ENCODE peak calls at places on chromosome 9, in nine cellular contexts. One of them, this sample, is unnamed. For H3K27me3, the result is how much of the 10 kb centered on the place peaks cover.

GRCh38 chr9:12759767-12760166 is 15.1 kb upstream of the LURAP1L start:
- DNase-seq in stomach: no peak
- DNase-seq in colonic mucosa: no peak
- DNase-seq in psoas muscle: no peak
- DNase-seq in transverse colon: no peak
- DNase-seq in endothelial cell of umbilical vein: no peak
- DNase-seq in IMR-90: peak
- DNase-seq in gastrocnemius medialis: no peak
- DNase-seq in PC-9: no peak
- DNase-seq in this sample: peak

GRCh38 chr9:134228649-134229048 is 64.3 kb upstream of the RNU6ATAC start:
- DNase-seq in stomach: no peak
- DNase-seq in colonic mucosa: no peak
- DNase-seq in psoas muscle: no peak
- DNase-seq in transverse colon: no peak
- DNase-seq in endothelial cell of umbilical vein: no peak
- DNase-seq in IMR-90: no peak
- DNase-seq in gastrocnemius medialis: no peak
- DNase-seq in PC-9: no peak
- DNase-seq in this sample: no peak

GRCh38 chr9:16524078-16524477 is 346.4 kb downstream of the BNC2 start:
- DNase-seq in stomach: no peak
- DNase-seq in colonic mucosa: no peak
- DNase-seq in psoas muscle: no peak
- DNase-seq in transverse colon: no peak
- DNase-seq in endothelial cell of umbilical vein: no peak
- DNase-seq in IMR-90: no peak
- DNase-seq in gastrocnemius medialis: no peak
- DNase-seq in PC-9: no peak
- DNase-seq in this sample: no peak

GRCh38 chr9:95499101-95499676 is 17.6 kb downstream of the PTCH1 start:
- DNase-seq in stomach: no peak
- DNase-seq in colonic mucosa: no peak
- DNase-seq in psoas muscle: no peak
- DNase-seq in transverse colon: no peak
- DNase-seq in endothelial cell of umbilical vein: no peak
- DNase-seq in IMR-90: peak
- DNase-seq in gastrocnemius medialis: no peak
- DNase-seq in PC-9: no peak
- DNase-seq in this sample: no peak

GRCh38 chr9:4207881-4208615 is 91.8 kb downstream of the GLIS3 start:
- DNase-seq in stomach: no peak
- DNase-seq in colonic mucosa: no peak
- DNase-seq in psoas muscle: no peak
- DNase-seq in transverse colon: no peak
- DNase-seq in endothelial cell of umbilical vein: no peak
- DNase-seq in IMR-90: peak
- DNase-seq in gastrocnemius medialis: no peak
- DNase-seq in PC-9: no peak
- DNase-seq in this sample: no peak

GRCh38 chr9:131423171-131423581 is 29.3 kb downstream of the PRRC2B start:
- DNase-seq in stomach: peak
- DNase-seq in colonic mucosa: peak
- DNase-seq in psoas muscle: peak
- DNase-seq in transverse colon: peak
- DNase-seq in endothelial cell of umbilical vein: peak
- DNase-seq in IMR-90: peak
- DNase-seq in gastrocnemius medialis: peak
- DNase-seq in PC-9: peak
- DNase-seq in this sample: peak

GRCh38 chr9:137354845-137355420 is 52.9 kb upstream of the NRARP start:
- DNase-seq in stomach: peak
- DNase-seq in colonic mucosa: no peak
- DNase-seq in psoas muscle: no peak
- DNase-seq in transverse colon: no peak
- DNase-seq in endothelial cell of umbilical vein: no peak
- DNase-seq in IMR-90: no peak
- DNase-seq in gastrocnemius medialis: no peak
- DNase-seq in PC-9: no peak
- DNase-seq in this sample: no peak

GRCh38 chr9:114723926-114724325 is 41.9 kb upstream of the TEX48 start:
- DNase-seq in stomach: no peak
- DNase-seq in colonic mucosa: no peak
- DNase-seq in psoas muscle: no peak
- DNase-seq in transverse colon: no peak
- DNase-seq in endothelial cell of umbilical vein: no peak
- DNase-seq in IMR-90: peak
- DNase-seq in gastrocnemius medialis: no peak
- DNase-seq in PC-9: no peak
- DNase-seq in this sample: no peak

GRCh38 chr9:121192959-121193645 is 8.6 kb downstream of the RAB14 start:
- DNase-seq in stomach: no peak
- DNase-seq in colonic mucosa: no peak
- DNase-seq in psoas muscle: no peak
- DNase-seq in transverse colon: no peak
- DNase-seq in endothelial cell of umbilical vein: no peak
- DNase-seq in IMR-90: peak
- DNase-seq in gastrocnemius medialis: no peak
- DNase-seq in PC-9: no peak
- DNase-seq in this sample: no peak

GRCh38 chr9:21686738-21687137 is 115.7 kb upstream of the MTAP start:
- DNase-seq in stomach: no peak
- DNase-seq in colonic mucosa: no peak
- DNase-seq in psoas muscle: no peak
- DNase-seq in transverse colon: no peak
- DNase-seq in endothelial cell of umbilical vein: no peak
- DNase-seq in IMR-90: peak
- DNase-seq in gastrocnemius medialis: no peak
- DNase-seq in PC-9: no peak
- DNase-seq in this sample: no peak

GRCh38 chr9:113566011-113566711 is 102.6 kb downstream of the RGS3 start:
- DNase-seq in stomach: no peak
- DNase-seq in colonic mucosa: no peak
- DNase-seq in psoas muscle: no peak
- DNase-seq in transverse colon: no peak
- DNase-seq in endothelial cell of umbilical vein: no peak
- DNase-seq in IMR-90: no peak
- DNase-seq in gastrocnemius medialis: no peak
- DNase-seq in PC-9: no peak
- DNase-seq in this sample: no peak

GRCh38 chr9:125189011-125189360 is 617 bp downstream of the PPP6C start:
- DNase-seq in stomach: peak
- DNase-seq in colonic mucosa: peak
- DNase-seq in psoas muscle: peak
- DNase-seq in transverse colon: peak
- DNase-seq in endothelial cell of umbilical vein: peak
- DNase-seq in IMR-90: no peak
- DNase-seq in gastrocnemius medialis: peak
- DNase-seq in PC-9: no peak
- DNase-seq in this sample: no peak

GRCh38 chr9:125429476-125430160 is 168.0 kb downstream of the GAPVD1 start:
- DNase-seq in stomach: no peak
- DNase-seq in colonic mucosa: no peak
- DNase-seq in psoas muscle: peak
- DNase-seq in transverse colon: no peak
- DNase-seq in endothelial cell of umbilical vein: no peak
- DNase-seq in IMR-90: no peak
- DNase-seq in gastrocnemius medialis: no peak
- DNase-seq in PC-9: no peak
- DNase-seq in this sample: no peak

GRCh38 chr9:135416771-135417290 is 62.8 kb upstream of the PPP1R26 start:
- DNase-seq in stomach: no peak
- DNase-seq in colonic mucosa: no peak
- DNase-seq in psoas muscle: no peak
- DNase-seq in transverse colon: no peak
- DNase-seq in endothelial cell of umbilical vein: no peak
- DNase-seq in IMR-90: no peak
- DNase-seq in gastrocnemius medialis: no peak
- DNase-seq in PC-9: no peak
- DNase-seq in this sample: peak
- TF ChIP-seq CTCF in stomach: no peak
- TF ChIP-seq CTCF in colonic mucosa: no peak
- TF ChIP-seq CTCF in psoas muscle: no peak
- TF ChIP-seq CTCF in transverse colon: no peak
- TF ChIP-seq CTCF in endothelial cell of umbilical vein: no peak
- TF ChIP-seq CTCF in IMR-90: peak
- TF ChIP-seq CTCF in gastrocnemius medialis: no peak
- TF ChIP-seq CTCF in PC-9: no peak
- TF ChIP-seq CTCF in this sample: no peak

DNA sequence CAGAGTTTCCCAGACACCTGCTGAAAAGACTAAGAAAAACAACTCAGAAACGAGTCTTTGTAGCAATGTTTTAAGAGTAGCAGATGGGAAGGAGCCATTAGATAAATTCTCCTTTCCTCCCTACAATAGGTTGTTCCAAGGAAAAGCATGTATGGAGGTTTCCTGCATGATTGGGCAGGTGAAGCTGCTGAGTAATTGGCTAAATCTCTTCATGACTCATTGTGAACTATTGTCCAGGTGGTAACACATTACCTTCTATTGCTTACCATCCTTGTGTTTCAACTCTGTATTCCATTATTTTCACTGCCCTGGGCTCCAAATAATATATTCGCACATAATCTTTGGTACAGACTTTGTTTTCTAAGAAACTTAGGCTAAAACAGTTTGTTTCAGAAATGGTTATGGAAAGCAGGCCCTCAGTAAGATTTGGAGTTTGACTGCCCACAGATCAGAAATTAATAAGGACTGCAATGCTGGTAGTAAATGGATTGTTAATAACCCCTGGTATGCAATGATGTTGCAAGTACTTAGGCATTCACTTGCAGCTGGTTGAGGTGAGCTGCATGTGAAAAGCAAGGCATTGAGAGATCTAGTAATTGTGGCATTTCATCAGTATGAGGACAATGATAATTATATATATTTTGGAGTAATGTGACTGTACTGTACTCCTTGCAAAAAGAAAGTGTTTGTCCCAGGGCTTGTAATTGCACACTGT is 281.4 kb upstream of the VLDLR start:
- DNase-seq in stomach: no peak
- DNase-seq in colonic mucosa: no peak
- DNase-seq in psoas muscle: no peak
- DNase-seq in transverse colon: no peak
- DNase-seq in endothelial cell of umbilical vein: no peak
- DNase-seq in IMR-90: peak
- DNase-seq in gastrocnemius medialis: no peak
- DNase-seq in PC-9: no peak
- DNase-seq in this sample: peak
- H3K27me3 ChIP-seq in stomach: under half
- H3K27me3 ChIP-seq in colonic mucosa: under half
- H3K27me3 ChIP-seq in psoas muscle: under half
- H3K27me3 ChIP-seq in transverse colon: under half
- H3K27me3 ChIP-seq in endothelial cell of umbilical vein: under half
- H3K27me3 ChIP-seq in IMR-90: under half
- H3K27me3 ChIP-seq in gastrocnemius medialis: under half
- H3K27me3 ChIP-seq in PC-9: under half
- H3K27me3 ChIP-seq in this sample: under half

GRCh38 chr9:37032713-37033112 is 1.4 kb downstream of the PAX5 start:
- DNase-seq in stomach: no peak
- DNase-seq in colonic mucosa: no peak
- DNase-seq in psoas muscle: no peak
- DNase-seq in transverse colon: no peak
- DNase-seq in endothelial cell of umbilical vein: no peak
- DNase-seq in IMR-90: no peak
- DNase-seq in gastrocnemius medialis: no peak
- DNase-seq in PC-9: no peak
- DNase-seq in this sample: no peak

GRCh38 chr9:37030591-37030939 is 3.5 kb downstream of the PAX5 start:
- DNase-seq in stomach: no peak
- DNase-seq in colonic mucosa: no peak
- DNase-seq in psoas muscle: no peak
- DNase-seq in transverse colon: no peak
- DNase-seq in endothelial cell of umbilical vein: no peak
- DNase-seq in IMR-90: no peak
- DNase-seq in gastrocnemius medialis: no peak
- DNase-seq in PC-9: no peak
- DNase-seq in this sample: no peak

GRCh38 chr9:37033141-37033540 is 927 bp downstream of the PAX5 start:
- DNase-seq in stomach: no peak
- DNase-seq in colonic mucosa: no peak
- DNase-seq in psoas muscle: no peak
- DNase-seq in transverse colon: no peak
- DNase-seq in endothelial cell of umbilical vein: no peak
- DNase-seq in IMR-90: no peak
- DNase-seq in gastrocnemius medialis: no peak
- DNase-seq in PC-9: no peak
- DNase-seq in this sample: no peak

GRCh38 chr9:37031081-37031480 is 3.0 kb downstream of the PAX5 start:
- DNase-seq in stomach: no peak
- DNase-seq in colonic mucosa: no peak
- DNase-seq in psoas muscle: no peak
- DNase-seq in transverse colon: no peak
- DNase-seq in endothelial cell of umbilical vein: no peak
- DNase-seq in IMR-90: no peak
- DNase-seq in gastrocnemius medialis: no peak
- DNase-seq in PC-9: no peak
- DNase-seq in this sample: no peak

GRCh38 chr9:37031902-37032301 is 2.2 kb downstream of the PAX5 start:
- DNase-seq in stomach: no peak
- DNase-seq in colonic mucosa: no peak
- DNase-seq in psoas muscle: no peak
- DNase-seq in transverse colon: no peak
- DNase-seq in endothelial cell of umbilical vein: no peak
- DNase-seq in IMR-90: no peak
- DNase-seq in gastrocnemius medialis: no peak
- DNase-seq in PC-9: no peak
- DNase-seq in this sample: no peak
- H3K4me3 ChIP-seq in stomach: no peak
- H3K4me3 ChIP-seq in colonic mucosa: no peak
- H3K4me3 ChIP-seq in psoas muscle: no peak
- H3K4me3 ChIP-seq in transverse colon: no peak
- H3K4me3 ChIP-seq in endothelial cell of umbilical vein: no peak
- H3K4me3 ChIP-seq in IMR-90: no peak
- H3K4me3 ChIP-seq in gastrocnemius medialis: no peak
- H3K4me3 ChIP-seq in PC-9: no peak
- H3K4me3 ChIP-seq in this sample: no peak

GRCh38 chr9:85344901-85345300 is 396.9 kb downstream of the AGTPBP1 start:
- DNase-seq in stomach: no peak
- DNase-seq in colonic mucosa: no peak
- DNase-seq in psoas muscle: no peak
- DNase-seq in transverse colon: no peak
- DNase-seq in endothelial cell of umbilical vein: no peak
- DNase-seq in IMR-90: no peak
- DNase-seq in gastrocnemius medialis: no peak
- DNase-seq in PC-9: no peak
- DNase-seq in this sample: peak

GRCh38 chr9:85347541-85347940 is 394.2 kb downstream of the AGTPBP1 start:
- DNase-seq in stomach: no peak
- DNase-seq in colonic mucosa: no peak
- DNase-seq in psoas muscle: no peak
- DNase-seq in transverse colon: no peak
- DNase-seq in endothelial cell of umbilical vein: no peak
- DNase-seq in IMR-90: no peak
- DNase-seq in gastrocnemius medialis: no peak
- DNase-seq in PC-9: no peak
- DNase-seq in this sample: no peak

DNA sequence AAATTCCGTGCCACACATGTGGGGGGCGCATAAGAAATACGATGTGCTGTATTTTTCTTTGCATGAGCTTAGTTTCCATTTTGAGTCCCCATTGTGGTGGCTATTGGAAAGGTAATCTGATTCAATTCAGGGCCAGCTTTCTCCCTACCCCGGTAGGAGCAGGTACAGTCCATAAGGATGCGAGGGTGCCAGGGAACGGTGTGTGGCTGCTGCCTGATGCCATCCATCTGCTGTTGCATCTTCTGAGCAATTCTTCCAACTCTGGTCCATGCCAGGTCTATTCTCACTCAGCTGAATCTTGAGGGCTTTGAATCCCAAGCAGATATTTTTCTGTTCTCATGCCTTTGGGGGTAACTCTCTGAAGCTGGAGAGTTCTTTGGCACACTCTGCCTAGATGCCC is 392.7 kb downstream of the AGTPBP1 start:
- DNase-seq in stomach: no peak
- DNase-seq in colonic mucosa: no peak
- DNase-seq in psoas muscle: no peak
- DNase-seq in transverse colon: no peak
- DNase-seq in endothelial cell of umbilical vein: no peak
- DNase-seq in IMR-90: no peak
- DNase-seq in gastrocnemius medialis: no peak
- DNase-seq in PC-9: no peak
- DNase-seq in this sample: no peak
- TF ChIP-seq CTCF in stomach: no peak
- TF ChIP-seq CTCF in colonic mucosa: no peak
- TF ChIP-seq CTCF in psoas muscle: no peak
- TF ChIP-seq CTCF in transverse colon: no peak
- TF ChIP-seq CTCF in endothelial cell of umbilical vein: no peak
- TF ChIP-seq CTCF in IMR-90: no peak
- TF ChIP-seq CTCF in gastrocnemius medialis: no peak
- TF ChIP-seq CTCF in PC-9: no peak
- TF ChIP-seq CTCF in this sample: no peak

This sample was measured in bronchial epithelial cell.